ENCODE peak calls at places on chromosome X, in nine cellular contexts. L is A172, I is NCI-H1436, B is T-cell, Z is left cardiac atrium, U is dermis microvascular lymphatic vessel endothelial cell, R is midbrain, X is SK-N-MC, G is GM10248. N is an unnamed sample.

GRCh38 chrX:50067435-50068292 is 133.1 kb downstream of the AKAP4 start:
- DNase-seq in L (peak), I (peak), B (no peak), Z (no peak), U (peak), R (peak), X (no peak), G (no peak), N (no peak)

GRCh38 chrX:48165246-48165645 is 31.3 kb downstream of the SSX5 start:
- DNase-seq in L (peak), I (no peak), B (no peak), Z (no peak), U (no peak), R (no peak), X (no peak), G (no peak), N (no peak)

GRCh38 chrX:13029831-13030771 is 14.3 kb downstream of the FAM9C start:
- DNase-seq in L (no peak), I (no peak), B (peak), Z (no peak), U (peak), R (no peak), X (no peak), G (no peak), N (no peak)

GRCh38 chrX:108537005-108537404 is 97.4 kb downstream of the COL4A5 start:
- DNase-seq in L (peak), I (peak), B (no peak), Z (no peak), U (peak), R (peak), X (peak), G (peak), N (peak)

GRCh38 chrX:150037041-150037440 is 98.8 kb upstream of the EOLA2 start:
- DNase-seq in L (peak), I (no peak), B (no peak), Z (no peak), U (peak), R (no peak), X (no peak), G (no peak), N (no peak)

GRCh38 chrX:102958794-102959193 is 21.7 kb downstream of the RAB40AL start:
- DNase-seq in L (no peak), I (no peak), B (no peak), Z (no peak), U (no peak), R (no peak), X (no peak), G (no peak), N (no peak)

GRCh38 chrX:145821291-145821897 is 3.8 kb downstream of the SLITRK2 start:
- DNase-seq in L (peak), I (no peak), B (no peak), Z (peak), U (no peak), R (peak), X (no peak), G (peak), N (no peak)

GRCh38 chrX:110531873-110532272 is 173.2 kb downstream of the RTL9 start:
- DNase-seq in L (no peak), I (no peak), B (no peak), Z (no peak), U (no peak), R (no peak), X (no peak), G (no peak), N (no peak)

GRCh38 chrX:66013195-66013816 is 26.6 kb downstream of the VSIG4 start:
- DNase-seq in L (no peak), I (no peak), B (no peak), Z (no peak), U (no peak), R (peak), X (no peak), G (no peak), N (no peak)

GRCh38 chrX:129825746-129826505 is 17.8 kb downstream of the ZDHHC9 start:
- DNase-seq in L (no peak), I (no peak), B (no peak), Z (no peak), U (no peak), R (no peak), X (no peak), G (no peak), N (peak)

GRCh38 chrX:130173190-130173895 is 1.6 kb downstream of the RAB33A start:
- DNase-seq in L (peak), I (no peak), B (no peak), Z (peak), U (peak), R (peak), X (no peak), G (peak), N (peak)